ENCODE peak calls at places on chromosomes 5 and 9, in four cellular contexts. One of them, this sample, is unnamed. For H3K79me2, the result is how much of the 10 kb centered on the place peaks cover.

GRCh38 chr5:77882670-77883257 is 106.6 kb upstream of the TBCA start:
- DNase-seq in HepG2: no peak
- DNase-seq in SK-N-SH: no peak
- DNase-seq in K562: no peak
- DNase-seq in this sample: no peak

GRCh38 chr5:180313677-180314076 is 21.8 kb upstream of the MAPK9 start:
- DNase-seq in HepG2: peak
- DNase-seq in SK-N-SH: peak
- DNase-seq in K562: peak
- DNase-seq in this sample: no peak

GRCh38 chr9:129632460-129632859 is 6.5 kb downstream of the NTMT1 start:
- DNase-seq in HepG2: no peak
- DNase-seq in SK-N-SH: no peak
- DNase-seq in K562: no peak
- DNase-seq in this sample: no peak

GRCh38 chr5:113047234-113047633 is 70.6 kb downstream of the DCP2 start:
- DNase-seq in HepG2: no peak
- DNase-seq in SK-N-SH: no peak
- DNase-seq in K562: peak
- DNase-seq in this sample: peak

GRCh38 chr9:91746904-91747303 is 203.1 kb downstream of the ROR2 start:
- DNase-seq in HepG2: no peak
- DNase-seq in SK-N-SH: no peak
- DNase-seq in K562: peak
- DNase-seq in this sample: no peak

GRCh38 chr9:122392714-122393113 is 21.9 kb downstream of the PTGS1 start:
- DNase-seq in HepG2: no peak
- DNase-seq in SK-N-SH: no peak
- DNase-seq in K562: no peak
- DNase-seq in this sample: no peak

GRCh38 chr9:116075191-116075590 is 78.4 kb upstream of the PAPPA start:
- DNase-seq in HepG2: no peak
- DNase-seq in SK-N-SH: no peak
- DNase-seq in K562: no peak
- DNase-seq in this sample: no peak

GRCh38 chr5:156764149-156764548 is 85.9 kb upstream of the PPP1R2B start:
- DNase-seq in HepG2: no peak
- DNase-seq in SK-N-SH: no peak
- DNase-seq in K562: no peak
- DNase-seq in this sample: no peak

GRCh38 chr9:35538361-35539234 is 48.7 kb downstream of the RUSC2 start:
- DNase-seq in HepG2: no peak
- DNase-seq in SK-N-SH: peak
- DNase-seq in K562: no peak
- DNase-seq in this sample: no peak

GRCh38 chr9:108057421-108058136 is 568.0 kb upstream of the KLF4 start:
- DNase-seq in HepG2: no peak
- DNase-seq in SK-N-SH: no peak
- DNase-seq in K562: no peak
- DNase-seq in this sample: no peak

GRCh38 chr5:30908356-30908755 is 285.1 kb upstream of the CDH6 start:
- DNase-seq in HepG2: no peak
- DNase-seq in SK-N-SH: no peak
- DNase-seq in K562: no peak
- DNase-seq in this sample: no peak

GRCh38 chr9:138097501-138097991 is 220.0 kb downstream of the CACNA1B start:
- DNase-seq in HepG2: no peak
- DNase-seq in SK-N-SH: peak
- DNase-seq in K562: no peak
- DNase-seq in this sample: no peak

GRCh38 chr5:106020889-106021288 is 1649.8 kb downstream of the EFNA5 start:
- DNase-seq in HepG2: no peak
- DNase-seq in SK-N-SH: no peak
- DNase-seq in K562: no peak
- DNase-seq in this sample: no peak

GRCh38 chr5:107826311-107827000 is 155.7 kb upstream of the EFNA5 start:
- DNase-seq in HepG2: no peak
- DNase-seq in SK-N-SH: no peak
- DNase-seq in K562: no peak
- DNase-seq in this sample: no peak

GRCh38 chr9:36320457-36320856 is 62.2 kb upstream of the GNE start:
- DNase-seq in HepG2: no peak
- DNase-seq in SK-N-SH: no peak
- DNase-seq in K562: no peak
- DNase-seq in this sample: no peak

GRCh38 chr5:5126444-5126843 is 13.7 kb upstream of the ADAMTS16 start:
- DNase-seq in HepG2: no peak
- DNase-seq in SK-N-SH: no peak
- DNase-seq in K562: no peak
- DNase-seq in this sample: no peak

GRCh38 chr5:148970228-148970627 is 92.6 kb downstream of the SH3TC2 start:
- DNase-seq in HepG2: no peak
- DNase-seq in SK-N-SH: no peak
- DNase-seq in K562: no peak
- DNase-seq in this sample: no peak

GRCh38 chr5:159518361-159518760 is 188.1 kb upstream of the IL12B start:
- DNase-seq in HepG2: no peak
- DNase-seq in SK-N-SH: no peak
- DNase-seq in K562: no peak
- DNase-seq in this sample: no peak

GRCh38 chr5:57306359-57306758 is 132.5 kb downstream of the GPBP1 start:
- DNase-seq in HepG2: no peak
- DNase-seq in SK-N-SH: no peak
- DNase-seq in K562: no peak
- DNase-seq in this sample: no peak

GRCh38 chr9:99822596-99823391 is 1.1 kb downstream of the NR4A3 start:
- DNase-seq in HepG2: peak
- DNase-seq in SK-N-SH: peak
- DNase-seq in K562: peak
- DNase-seq in this sample: no peak

GRCh38 chr9:88387035-88387732 is 1.1 kb upstream of the SPIN1 start:
- DNase-seq in HepG2: peak
- DNase-seq in SK-N-SH: no peak
- DNase-seq in K562: peak
- DNase-seq in this sample: peak

GRCh38 chr5:77771452-77771851 is 4.7 kb downstream of the TBCA start:
- DNase-seq in HepG2: no peak
- DNase-seq in SK-N-SH: no peak
- DNase-seq in K562: no peak
- DNase-seq in this sample: no peak

GRCh38 chr5:33261305-33261704 is 179.5 kb upstream of the TARS1 start:
- DNase-seq in HepG2: no peak
- DNase-seq in SK-N-SH: no peak
- DNase-seq in K562: no peak
- DNase-seq in this sample: no peak

GRCh38 chr5:157603333-157604190 is 28.0 kb upstream of the ADAM19 start:
- DNase-seq in HepG2: peak
- DNase-seq in SK-N-SH: no peak
- DNase-seq in K562: no peak
- DNase-seq in this sample: peak

GRCh38 chr9:128104171-128104618 is 23.3 kb downstream of the PTGES2 start:
- DNase-seq in HepG2: peak
- DNase-seq in SK-N-SH: no peak
- DNase-seq in K562: no peak
- DNase-seq in this sample: no peak

GRCh38 chr9:124392254-124392653 is 23.0 kb downstream of the PSMB7 start:
- DNase-seq in HepG2: no peak
- DNase-seq in SK-N-SH: no peak
- DNase-seq in K562: no peak
- DNase-seq in this sample: no peak

GRCh38 chr9:136147038-136147889 is 28.6 kb upstream of the TMEM250 start:
- DNase-seq in HepG2: no peak
- DNase-seq in SK-N-SH: no peak
- DNase-seq in K562: no peak
- DNase-seq in this sample: no peak

GRCh38 chr9:124188331-124189110 is 69.2 kb upstream of the NEK6 start:
- DNase-seq in HepG2: no peak
- DNase-seq in SK-N-SH: no peak
- DNase-seq in K562: no peak
- DNase-seq in this sample: no peak

GRCh38 chr5:56105511-56106372 is 111.0 kb upstream of the IL6ST start:
- DNase-seq in HepG2: no peak
- DNase-seq in SK-N-SH: no peak
- DNase-seq in K562: no peak
- DNase-seq in this sample: no peak

GRCh38 chr5:55582256-55582655 is 47.5 kb upstream of the PLPP1 start:
- DNase-seq in HepG2: no peak
- DNase-seq in SK-N-SH: no peak
- DNase-seq in K562: no peak
- DNase-seq in this sample: no peak

GRCh38 chr5:109532773-109533364 is 123.1 kb upstream of the PJA2 start:
- DNase-seq in HepG2: no peak
- DNase-seq in SK-N-SH: no peak
- DNase-seq in K562: no peak
- DNase-seq in this sample: no peak

GRCh38 chr9:125694478-125694877 is 12.5 kb downstream of the MAPKAP1 start:
- DNase-seq in HepG2: peak
- DNase-seq in SK-N-SH: no peak
- DNase-seq in K562: no peak
- DNase-seq in this sample: no peak

GRCh38 chr5:179836225-179837019 is 15.7 kb downstream of the SQSTM1 start:
- DNase-seq in HepG2: no peak
- DNase-seq in SK-N-SH: no peak
- DNase-seq in K562: peak
- DNase-seq in this sample: no peak

GRCh38 chr9:109886617-109887016 is 106.6 kb downstream of the PALM2AKAP2 start:
- DNase-seq in HepG2: no peak
- DNase-seq in SK-N-SH: no peak
- DNase-seq in K562: no peak
- DNase-seq in this sample: no peak

GRCh38 chr5:10611290-10611689 is 47.4 kb downstream of the ANKRD33B start:
- DNase-seq in HepG2: no peak
- DNase-seq in SK-N-SH: no peak
- DNase-seq in K562: no peak
- DNase-seq in this sample: no peak

GRCh38 chr5:171893290-171893890 is 107.8 kb downstream of the SMIM23 start:
- DNase-seq in HepG2: no peak
- DNase-seq in SK-N-SH: no peak
- DNase-seq in K562: no peak
- DNase-seq in this sample: no peak
- TF ChIP-seq ELF1 in HepG2: no peak
- TF ChIP-seq ELF1 in SK-N-SH: no peak
- TF ChIP-seq ELF1 in K562: no peak
- TF ChIP-seq ELF1 in this sample: no peak

GRCh38 chr5:69454460-69455249 is 37.9 kb upstream of the OCLN start:
- DNase-seq in HepG2: peak
- DNase-seq in SK-N-SH: no peak
- DNase-seq in K562: no peak
- DNase-seq in this sample: no peak
- H3K4me3 ChIP-seq in HepG2: peak
- H3K4me3 ChIP-seq in SK-N-SH: no peak
- H3K4me3 ChIP-seq in K562: no peak
- H3K4me3 ChIP-seq in this sample: no peak

DNA sequence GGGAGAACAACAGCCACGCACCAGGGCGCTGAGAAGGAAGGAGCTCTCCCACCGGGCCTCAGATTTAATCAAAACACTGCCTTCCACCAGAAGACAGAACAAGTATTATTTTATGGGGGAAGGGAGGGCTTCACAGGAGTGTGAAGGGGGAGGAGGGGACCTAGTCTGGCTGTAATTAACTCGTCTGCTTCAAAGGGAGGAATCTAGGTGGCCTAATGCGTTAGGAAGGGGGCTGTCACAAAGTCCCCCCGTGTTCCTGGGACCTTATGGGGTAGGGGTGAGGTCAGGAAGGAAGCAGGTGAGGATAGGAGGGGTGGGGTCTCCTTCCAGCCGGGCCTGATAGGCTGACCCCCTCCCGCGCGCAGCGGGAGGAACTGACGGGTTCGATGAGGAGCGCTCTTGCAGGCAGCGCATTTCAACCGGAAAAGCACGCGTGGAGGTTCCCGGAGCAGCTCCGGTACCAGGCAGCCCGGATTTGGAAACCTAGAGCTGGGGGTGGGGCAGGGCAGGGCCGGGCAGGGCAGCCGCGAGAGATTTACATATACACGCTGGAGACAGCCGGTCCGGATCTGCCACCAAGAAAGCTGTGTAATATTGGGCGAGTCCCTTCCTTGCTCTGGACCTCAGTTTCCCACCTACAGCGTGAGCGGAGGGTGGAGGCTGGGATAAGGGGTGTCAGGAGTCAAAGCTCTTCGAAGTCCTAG is 2.0 kb downstream of the SHB start:
- DNase-seq in HepG2: no peak
- DNase-seq in SK-N-SH: no peak
- DNase-seq in K562: no peak
- DNase-seq in this sample: no peak
- H3K79me2 ChIP-seq in HepG2: half or more
- H3K79me2 ChIP-seq in SK-N-SH: half or more
- H3K79me2 ChIP-seq in K562: half or more
- H3K79me2 ChIP-seq in this sample: half or more

GRCh38 chr5:178090856-178091255 is 22.5 kb upstream of the N4BP3 start:
- DNase-seq in HepG2: no peak
- DNase-seq in SK-N-SH: no peak
- DNase-seq in K562: no peak
- DNase-seq in this sample: no peak
- TF ChIP-seq ELF1 in HepG2: no peak
- TF ChIP-seq ELF1 in SK-N-SH: no peak
- TF ChIP-seq ELF1 in K562: no peak
- TF ChIP-seq ELF1 in this sample: no peak